ENCODE peak calls at places on chromosomes 16 and 17, in seven cellular contexts. S, I, Z, A, V, D and U are unnamed samples.

GRCh38 chr17:76398523-76399174 is 14.2 kb downstream of the SPHK1 start:
- DNase-seq in D (no peak), V (no peak), S (peak; percentile 50), I (no peak), A (no peak), Z (no peak), U (no peak)

GRCh38 chr16:74738816-74739215 is 35.8 kb downstream of the FA2H start:
- DNase-seq in V (no peak), I (no peak), A (no peak), S (no peak), D (no peak), Z (no peak), U (no peak)

GRCh38 chr17:10048951-10049350 is 143.9 kb upstream of the RCVRN start:
- DNase-seq in I (no peak), D (no peak), A (no peak), Z (no peak), V (no peak), S (no peak), U (no peak)

GRCh38 chr16:66154801-66155200 is 211.7 kb upstream of the CDH5 start:
- DNase-seq in S (no peak), A (no peak), V (no peak), Z (no peak), I (peak; percentile 81), D (no peak), U (peak; percentile 75)

GRCh38 chr17:33908363-33909064 is 346.6 kb upstream of the CCL2 start:
- DNase-seq in D (no peak), A (no peak), Z (no peak), V (no peak), I (no peak), S (no peak), U (no peak)

GRCh38 chr16:51822471-51822870 is 671.4 kb upstream of the SALL1 start:
- DNase-seq in I (no peak), V (no peak), D (no peak), A (no peak), Z (no peak), S (no peak), U (no peak)

GRCh38 chr17:39769974-39770587 is 32.3 kb downstream of the GRB7 start:
- DNase-seq in S (peak; percentile 73), V (peak; percentile 84), D (peak; percentile 80), A (peak; percentile 99), Z (no peak), I (no peak), U (no peak)

GRCh38 chr17:79815836-79816371 is 19.0 kb upstream of the CBX8 start:
- DNase-seq in A (no peak), I (no peak), D (no peak), S (no peak), V (no peak), Z (no peak), U (no peak)

GRCh38 chr17:39659286-39660010 is 5.7 kb upstream of the TCAP start:
- DNase-seq in A (no peak), D (no peak), Z (no peak), S (no peak), I (no peak), V (no peak), U (no peak)

GRCh38 chr17:51374220-51374619 is 113.9 kb downstream of the UTP18 start:
- DNase-seq in S (no peak), I (no peak), D (no peak), V (no peak), Z (no peak), A (no peak), U (no peak)

GRCh38 chr17:44898768-44899073 is 524 bp downstream of the EFTUD2 start:
- DNase-seq in A (peak; percentile 34), I (no peak), Z (no peak), S (no peak), V (no peak), D (no peak), U (no peak)

GRCh38 chr16:24178496-24178895 is 77.6 kb upstream of the CACNG3 start:
- DNase-seq in S (peak; percentile 26), A (no peak), V (no peak), D (no peak), Z (no peak), I (no peak), U (no peak)

GRCh38 chr17:12987120-12987519 is 30.7 kb downstream of the ELAC2 start:
- DNase-seq in I (peak; percentile 23), V (no peak), S (no peak), A (no peak), Z (no peak), D (no peak), U (no peak)

GRCh38 chr16:47311738-47312505 is 148.9 kb downstream of the ITFG1 start:
- DNase-seq in I (no peak), S (peak; percentile 18), D (no peak), Z (no peak), V (no peak), A (peak; percentile 81), U (no peak)

GRCh38 chr17:78879679-78880186 is 23.3 kb downstream of the CEP295NL start:
- DNase-seq in V (no peak), D (peak; percentile 20), A (no peak), S (peak; percentile 94), I (no peak), Z (peak; percentile 91), U (no peak)

GRCh38 chr17:65660947-65661346 is 99.5 kb upstream of the AXIN2 start:
- DNase-seq in Z (no peak), I (no peak), V (no peak), A (peak; percentile 15), D (no peak), S (peak; percentile 35), U (no peak)

GRCh38 chr17:37849617-37849972 is 74.6 kb upstream of the TBC1D3K start:
- DNase-seq in I (no peak), Z (no peak), S (no peak), A (no peak), V (no peak), D (no peak), U (no peak)

GRCh38 chr17:65115721-65116312 is 21.4 kb upstream of the RGS9 start:
- DNase-seq in I (peak; percentile 63), A (no peak), V (no peak), S (no peak), Z (no peak), D (no peak), U (no peak)

GRCh38 chr16:21599994-21600773 is 807 bp downstream of the METTL9 start:
- DNase-seq in I (no peak), A (peak; percentile 68), S (peak; percentile 14), Z (peak; percentile 58), V (no peak), D (peak; percentile 22), U (peak; percentile 26)

GRCh38 chr17:73291260-73291801 is 20.5 kb downstream of the CDC42EP4 start:
- DNase-seq in Z (peak; percentile 80), V (no peak), I (no peak), S (peak; percentile 96), A (peak; percentile 78), D (no peak), U (no peak)

GRCh38 chr16:74909665-74910064 is 75.3 kb downstream of the WDR59 start:
- DNase-seq in A (peak; percentile 36), I (no peak), D (no peak), V (no peak), S (no peak), Z (no peak), U (no peak)

GRCh38 chr16:71889147-71889546 is 5.2 kb upstream of the ZNF821 start:
- DNase-seq in S (no peak), D (no peak), A (no peak), V (no peak), I (no peak), Z (no peak), U (no peak)

GRCh38 chr17:66724581-66725341 is 110.2 kb upstream of the CACNG5 start:
- DNase-seq in V (no peak), I (no peak), Z (no peak), S (no peak), D (no peak), A (no peak), U (no peak)

GRCh38 chr17:21385281-21385845 is 9.2 kb downstream of the KCNJ12 start:
- DNase-seq in D (no peak), V (no peak), S (no peak), Z (no peak), I (no peak), A (no peak), U (no peak)

GRCh38 chr17:57294075-57294474 is 37.8 kb downstream of the MSI2 start:
- DNase-seq in A (no peak), S (no peak), V (no peak), D (no peak), I (no peak), Z (no peak), U (no peak)

GRCh38 chr16:9206156-9206555 is 114.7 kb downstream of the HAPSTR1 start:
- DNase-seq in D (no peak), V (no peak), I (no peak), S (no peak), A (no peak), Z (no peak), U (no peak)

GRCh38 chr16:51327001-51327400 is 175.9 kb upstream of the SALL1 start:
- DNase-seq in S (no peak), A (peak; percentile 37), D (no peak), V (no peak), I (no peak), Z (no peak), U (no peak)

GRCh38 chr16:67953641-67954375 is 9.9 kb upstream of the LCAT start:
- DNase-seq in I (no peak), Z (no peak), D (no peak), S (no peak), V (no peak), A (no peak), U (no peak)

GRCh38 chr17:48333034-48333491 is 97.0 kb downstream of the SKAP1 start:
- DNase-seq in V (no peak), D (no peak), Z (no peak), A (peak; percentile 83), I (no peak), S (peak; percentile 4), U (no peak)

GRCh38 chr17:63550816-63551639 is 751 bp downstream of the DCAF7 start:
- DNase-seq in I (peak; percentile 70), D (peak; percentile 20), S (peak; percentile 55), A (peak; percentile 23), Z (no peak), V (peak; percentile 71), U (peak; percentile 79)

GRCh38 chr16:68902376-68903345 is 59.3 kb downstream of the TANGO6 start:
- DNase-seq in Z (no peak), V (no peak), A (peak; percentile 74), I (peak; percentile 67), D (no peak), S (peak; percentile 46), U (peak; percentile 66)

GRCh38 chr16:47045023-47045422 is 71.5 kb upstream of the DNAJA2 start:
- DNase-seq in I (no peak), S (no peak), D (no peak), V (no peak), A (no peak), Z (no peak), U (no peak)

GRCh38 chr17:82915697-82916027 is 75.8 kb upstream of the ZNF750 start:
- DNase-seq in I (no peak), Z (no peak), D (no peak), A (no peak), V (no peak), S (no peak), U (no peak)